ENCODE peak calls at places on chromosomes 4 and X, in four cellular contexts. H is GM23338, D is astrocyte, Z is HepG2. U is an unnamed sample.

GRCh38 chr4:139207247-139207646 is 30.2 kb upstream of the ELF2 start:
- DNase-seq in Z (no peak), H (no peak), D (no peak), U (no peak)

GRCh38 chr4:98662619-98663225 is 4.3 kb upstream of the TSPAN5 start:
- DNase-seq in D (peak; percentile 95), H (peak; percentile 75), Z (no peak), U (no peak)

GRCh38 chrX:21383546-21383945 is 9.3 kb downstream of the CNKSR2 start:
- DNase-seq in Z (no peak), D (no peak), H (no peak), U (no peak)

GRCh38 chr4:98284640-98285046 is 23.5 kb downstream of the RAP1GDS1 start:
- DNase-seq in D (peak; percentile 19), Z (no peak), H (peak; percentile 91), U (no peak)

GRCh38 chr4:88275949-88276515 is 8.3 kb downstream of the PPM1K start:
- DNase-seq in H (no peak), D (peak; percentile 12), Z (no peak), U (no peak)

GRCh38 chr4:137861682-137862081 is 329.4 kb upstream of the PCDH18 start:
- DNase-seq in Z (no peak), H (peak; percentile 25), D (no peak), U (peak; percentile 11)

GRCh38 chrX:49250578-49250977 is 13.9 kb downstream of the FOXP3 start:
- DNase-seq in Z (no peak), D (no peak), H (no peak), U (no peak)

GRCh38 chr4:183838987-183839712 is 66.0 kb upstream of the STOX2 start:
- DNase-seq in D (peak; percentile 4), Z (no peak), H (peak; percentile 70), U (peak; percentile 3)

GRCh38 chrX:144627947-144628346 is 619.4 kb upstream of the SPANXN1 start:
- DNase-seq in D (no peak), H (no peak), Z (no peak), U (no peak)

GRCh38 chr4:11589676-11590075 is 161.0 kb upstream of the HS3ST1 start:
- DNase-seq in H (no peak), Z (no peak), D (peak; percentile 23), U (no peak)

GRCh38 chrX:2708601-2709200 is 17.6 kb downstream of the CD99 start:
- DNase-seq in Z (no peak), D (no peak), H (no peak), U (peak; percentile 65)

GRCh38 chrX:45712067-45712466 is 511.4 kb upstream of the DIPK2B start:
- DNase-seq in H (no peak), D (peak; percentile 66), Z (no peak), U (no peak)

GRCh38 chr4:12499693-12500092 is 984.4 kb downstream of the RAB28 start:
- DNase-seq in Z (peak; percentile 84), H (no peak), D (no peak), U (no peak)

GRCh38 chr4:39051454-39051853 is 10.6 kb upstream of the KLHL5 start:
- DNase-seq in D (no peak), Z (no peak), H (peak; percentile 23), U (no peak)

GRCh38 chr4:179719766-179720470 is 2277.7 kb upstream of the AGA start:
- DNase-seq in H (no peak), D (no peak), Z (no peak), U (no peak)

GRCh38 chr4:94523617-94524016 is 71.9 kb downstream of the PDLIM5 start:
- DNase-seq in H (no peak), Z (no peak), D (peak; percentile 76), U (no peak)

GRCh38 chrX:68571292-68572256 is 72.7 kb downstream of the YIPF6 start:
- DNase-seq in H (no peak), Z (no peak), D (peak; percentile 77), U (no peak)

GRCh38 chr4:187125062-187125461 is 401.4 kb upstream of the FAT1 start:
- DNase-seq in D (no peak), H (no peak), Z (no peak), U (no peak)

GRCh38 chr4:25223770-25224375 is 10.0 kb upstream of the PI4K2B start:
- DNase-seq in H (peak; percentile 68), Z (no peak), D (peak; percentile 34), U (peak; percentile 57)

GRCh38 chrX:133555796-133556458 is 140.6 kb upstream of the GPC4 start:
- DNase-seq in H (peak; percentile 70), Z (no peak), D (no peak), U (no peak)

GRCh38 chr4:32226733-32227132 is 1506.6 kb downstream of the PCDH7 start:
- DNase-seq in H (no peak), D (no peak), Z (no peak), U (no peak)

GRCh38 chrX:319579-320125 is 1.1 kb upstream of the GTPBP6 start:
- DNase-seq in Z (no peak), D (no peak), H (no peak), U (no peak)

GRCh38 chrX:120308558-120308957 is 2.7 kb downstream of the TMEM255A start:
- DNase-seq in H (peak; percentile 86), Z (no peak), D (no peak), U (no peak)

GRCh38 chrX:40146471-40147398 is 49.0 kb upstream of the BCOR start:
- DNase-seq in D (peak; percentile 56), Z (no peak), H (peak; percentile 62), U (peak; percentile 35)

GRCh38 chr4:80012291-80012690 is 60.7 kb downstream of the ANTXR2 start:
- DNase-seq in H (no peak), Z (no peak), D (no peak), U (no peak)

GRCh38 chr4:124426279-124426678 is 286.3 kb downstream of the ANKRD50 start:
- DNase-seq in D (no peak), Z (no peak), H (peak; percentile 11), U (no peak)

GRCh38 chr4:122003335-122003734 is 51.5 kb upstream of the TRPC3 start:
- DNase-seq in D (no peak), H (peak; percentile 89), Z (peak; percentile 64), U (peak; percentile 59)

GRCh38 chr4:130197946-130198345 is 1102.0 kb downstream of the C4orf33 start:
- DNase-seq in H (no peak), D (no peak), Z (no peak), U (no peak)

DNA sequence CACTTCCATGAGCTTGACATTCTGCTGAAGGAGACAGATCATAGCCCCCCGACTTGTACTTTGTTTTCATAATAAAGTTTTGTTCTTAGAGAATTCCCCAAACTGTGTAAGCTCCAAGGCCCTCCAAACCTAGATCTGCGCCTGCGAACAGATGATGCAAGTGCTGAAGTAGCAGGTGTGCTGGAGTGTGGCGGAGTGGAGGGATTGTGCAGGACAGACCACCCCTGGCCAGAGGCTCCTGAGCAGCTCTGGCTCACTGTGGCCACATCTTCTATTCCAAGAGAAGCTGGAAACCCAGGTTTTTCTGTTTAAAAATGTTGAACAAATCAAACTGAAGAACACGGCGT is 46.4 kb downstream of the TBC1D14 start:
- DNase-seq in D (no peak), H (no peak), Z (no peak), U (no peak)
- H3K4me2 ChIP-seq in D (no peak overlapping the region), H (no peak overlapping the region), Z (no peak overlapping the region), U (no peak overlapping the region)

GRCh38 chrX:23634181-23634580 is 33.1 kb upstream of the PRDX4 start:
- DNase-seq in D (no peak), H (no peak), Z (no peak), U (no peak)
- TF ChIP-seq CTCF in D (peak; percentile 9), H (peak; percentile 18), Z (peak; percentile 16), U (peak; percentile 48)

GRCh38 chrX:137052641-137053235 is 18.9 kb upstream of the GPR101 start:
- DNase-seq in H (peak; percentile 15), Z (no peak), D (no peak), U (no peak)
- H3K4me3 ChIP-seq in H (peak overlapping the region; percentile 61), Z (no peak overlapping the region), D (peak overlapping the region; percentile 51), U (peak overlapping the region; percentile 65)

GRCh38 chr4:83268491-83268890 is 16.1 kb downstream of the COQ2 start:
- DNase-seq in Z (no peak), D (no peak), H (no peak), U (no peak)

GRCh38 chr4:83267835-83268475 is 16.6 kb downstream of the COQ2 start:
- DNase-seq in D (no peak), Z (no peak), H (no peak), U (no peak)

GRCh38 chr4:83269256-83269655 is 15.3 kb downstream of the COQ2 start:
- DNase-seq in Z (no peak), H (no peak), D (peak; percentile 33), U (no peak)

GRCh38 chr4:83266689-83267088 is 17.9 kb downstream of the COQ2 start:
- DNase-seq in D (peak; percentile 55), Z (no peak), H (no peak), U (peak; percentile 49)

GRCh38 chr4:83267121-83267834 is 17.3 kb downstream of the COQ2 start:
- DNase-seq in D (peak; percentile 80), Z (no peak), H (no peak), U (no peak)
- H3K4me2 ChIP-seq in D (no peak overlapping the region), Z (no peak overlapping the region), H (no peak overlapping the region), U (no peak overlapping the region)

GRCh38 chr4:127622923-127623754 is 9.6 kb upstream of the INTU start:
- DNase-seq in Z (peak; percentile 5), D (peak; percentile 25), H (peak; percentile 92), U (no peak)
- TF ChIP-seq CTCF in Z (peak; percentile 59), D (no peak), H (peak; percentile 37), U (no peak)

U was measured in OCI-LY7.